ENCODE peak calls at places on chromosomes 4 and X, in four cellular contexts. C, V, X and E are unnamed samples.

GRCh38 chrX:131895002-131895401 is 128.1 kb upstream of the STK26 start:
- DNase-seq in C (peak; percentile 19), X (no peak), V (no peak), E (peak; percentile 0)

GRCh38 chr4:176340871-176341685 is 21.3 kb downstream of the SPCS3 start:
- DNase-seq in X (no peak), V (peak; percentile 52), C (peak; percentile 80), E (peak; percentile 39)

GRCh38 chr4:166324321-166324720 is 451.3 kb downstream of the TLL1 start:
- DNase-seq in X (no peak), C (peak; percentile 6), V (peak; percentile 10), E (peak; percentile 11)

GRCh38 chr4:3524349-3524748 is 7.9 kb downstream of the LRPAP1 start:
- DNase-seq in C (no peak), V (no peak), X (no peak), E (no peak)

GRCh38 chrX:2600564-2600963 is 90.5 kb upstream of the CD99 start:
- DNase-seq in C (no peak), V (no peak), X (no peak), E (no peak)

GRCh38 chrX:105822138-105823091 is at the start of gene NRK:
- DNase-seq in X (peak; percentile 63), V (peak; percentile 45), C (peak; percentile 31), E (no peak)

GRCh38 chr4:38078590-38079381 is 118.6 kb downstream of the PTTG2 start:
- DNase-seq in C (peak; percentile 95), X (no peak), V (no peak), E (no peak)

GRCh38 chr4:152673489-152673888 is 6.3 kb downstream of the TMEM154 start:
- DNase-seq in X (no peak), C (no peak), V (no peak), E (no peak)

GRCh38 chrX:8632949-8633348 is 99.0 kb downstream of the ANOS1 start:
- DNase-seq in C (no peak), X (no peak), V (peak; percentile 5), E (no peak)

GRCh38 chrX:42466706-42467105 is 311.3 kb downstream of the PPP1R2C start:
- DNase-seq in V (no peak), X (no peak), C (no peak), E (no peak)

GRCh38 chr4:41207330-41207831 is 7.0 kb downstream of the APBB2 start:
- DNase-seq in X (no peak), V (no peak), C (peak; percentile 51), E (no peak)

GRCh38 chr4:152202415-152202814 is 333.5 kb downstream of the FBXW7 start:
- DNase-seq in C (no peak), X (no peak), V (no peak), E (no peak)

GRCh38 chr4:108751321-108751720 is 11.5 kb downstream of the ETNPPL start:
- DNase-seq in C (no peak), X (no peak), V (no peak), E (no peak)

GRCh38 chr4:54169176-54169575 is 59.9 kb upstream of the PDGFRA start:
- DNase-seq in X (no peak), V (no peak), C (no peak), E (no peak)

GRCh38 chr4:3464349-3464905 is 1.3 kb downstream of the DOK7 start:
- DNase-seq in C (no peak), X (no peak), V (no peak), E (no peak)

GRCh38 chr4:14415146-14415545 is 587.1 kb upstream of the CPEB2 start:
- DNase-seq in V (peak; percentile 76), X (no peak), C (peak; percentile 59), E (no peak)

GRCh38 chr4:136743238-136743637 is 789.1 kb downstream of the PCDH18 start:
- DNase-seq in V (no peak), C (no peak), X (no peak), E (no peak)

GRCh38 chr4:74092957-74093356 is 6.0 kb downstream of the CXCL2 start:
- DNase-seq in V (no peak), X (no peak), C (peak; percentile 61), E (no peak)

GRCh38 chr4:21948347-21949072 is at the start of gene KCNIP4:
- DNase-seq in X (no peak), V (peak; percentile 68), C (peak; percentile 27), E (no peak)

GRCh38 chrX:53440631-53441517 is 6.7 kb upstream of the HSD17B10 start:
- DNase-seq in X (peak; percentile 89), C (peak; percentile 73), V (no peak), E (peak; percentile 73)

GRCh38 chr4:14532436-14532835 is 469.8 kb upstream of the CPEB2 start:
- DNase-seq in V (no peak), C (no peak), X (no peak), E (no peak)

GRCh38 chr4:72857787-72858186 is 211.7 kb downstream of the COX18 start:
- DNase-seq in V (no peak), C (no peak), X (no peak), E (no peak)

GRCh38 chr4:152398060-152398459 is 137.8 kb downstream of the FBXW7 start:
- DNase-seq in X (no peak), C (peak; percentile 46), V (peak; percentile 23), E (no peak)

GRCh38 chr4:6909970-6910339 is 329 bp downstream of the TBC1D14 start:
- DNase-seq in X (no peak), V (peak; percentile 65), C (no peak), E (peak; percentile 78)

GRCh38 chr4:156113138-156113537 is 159.5 kb upstream of the CTSO start:
- DNase-seq in X (no peak), C (no peak), V (no peak), E (no peak)

GRCh38 chrX:17464196-17464595 is 89.2 kb downstream of the NHS start:
- DNase-seq in V (no peak), X (no peak), C (no peak), E (no peak)

GRCh38 chrX:108156082-108156481 is 64.5 kb downstream of the ATG4A start:
- DNase-seq in C (no peak), X (no peak), V (no peak), E (no peak)

GRCh38 chr4:1693131-1693896 is 9.2 kb upstream of the FAM53A start:
- DNase-seq in V (peak; percentile 84), C (peak; percentile 81), X (no peak), E (peak; percentile 93)

GRCh38 chr4:71732706-71733105 is 51.2 kb downstream of the GC start:
- DNase-seq in V (peak; percentile 60), C (peak; percentile 56), X (no peak), E (peak; percentile 11)

GRCh38 chr4:86977621-86978184 is 42.9 kb downstream of the AFF1 start:
- DNase-seq in C (peak; percentile 45), V (no peak), X (no peak), E (peak; percentile 30)

GRCh38 chr4:102392033-102392744 is 46.9 kb upstream of the SLC39A8 start:
- DNase-seq in C (no peak), X (no peak), V (no peak), E (no peak)

GRCh38 chr4:74005528-74005927 is 7.1 kb upstream of the CXCL5 start:
- DNase-seq in C (no peak), V (no peak), X (no peak), E (no peak)

GRCh38 chrX:19382500-19383145 is 38.9 kb downstream of the PDHA1 start:
- DNase-seq in V (peak; percentile 66), C (peak; percentile 37), X (no peak), E (peak; percentile 26)

GRCh38 chr4:40629401-40630334 is at the start of gene RBM47:
- DNase-seq in V (peak; percentile 61), C (peak; percentile 44), X (no peak), E (no peak)

GRCh38 chrX:131826572-131826971 is 196.5 kb upstream of the STK26 start:
- DNase-seq in C (no peak), X (no peak), V (no peak), E (no peak)

GRCh38 chr4:69888336-69888735 is 28.4 kb upstream of the SULT1E1 start:
- DNase-seq in V (no peak), X (no peak), C (peak; percentile 11), E (no peak)

GRCh38 chr4:118224239-118224829 is 128.5 kb downstream of the PRSS12 start:
- DNase-seq in X (no peak), C (peak; percentile 88), V (peak; percentile 74), E (peak; percentile 58)